ENCODE peak calls at places on chromosome 22, in six cellular contexts. One of them, this sample, is unnamed.

GRCh38 chr22:26828311-26828710 is 170.9 kb downstream of the MIAT start:
- DNase-seq in cardiac muscle cell: no peak
- DNase-seq in NCI-H1930: no peak
- DNase-seq in GM12892: no peak
- DNase-seq in thyroid gland: no peak
- DNase-seq in GM20000: peak
- DNase-seq in this sample: no peak

GRCh38 chr22:17342361-17342760 is 26.9 kb upstream of the CECR2 start:
- DNase-seq in GM20000: no peak
- DNase-seq in NCI-H1930: no peak
- DNase-seq in GM12892: no peak
- DNase-seq in cardiac muscle cell: no peak
- DNase-seq in thyroid gland: no peak
- DNase-seq in this sample: no peak

GRCh38 chr22:35783943-35784614 is 66.4 kb downstream of the APOL5 start:
- DNase-seq in cardiac muscle cell: no peak
- DNase-seq in GM20000: no peak
- DNase-seq in NCI-H1930: no peak
- DNase-seq in thyroid gland: peak
- DNase-seq in GM12892: no peak
- DNase-seq in this sample: no peak

GRCh38 chr22:19942886-19943664 is 1.5 kb upstream of the TXNRD2 start:
- DNase-seq in thyroid gland: peak
- DNase-seq in cardiac muscle cell: peak
- DNase-seq in GM20000: no peak
- DNase-seq in NCI-H1930: no peak
- DNase-seq in GM12892: no peak
- DNase-seq in this sample: no peak

GRCh38 chr22:38735126-38735464 is 20.7 kb downstream of the SUN2 start:
- DNase-seq in NCI-H1930: no peak
- DNase-seq in GM12892: no peak
- DNase-seq in thyroid gland: no peak
- DNase-seq in GM20000: no peak
- DNase-seq in cardiac muscle cell: no peak
- DNase-seq in this sample: no peak

GRCh38 chr22:39176067-39176621 is 23.7 kb upstream of the CBX7 start:
- DNase-seq in GM20000: no peak
- DNase-seq in GM12892: no peak
- DNase-seq in thyroid gland: peak
- DNase-seq in cardiac muscle cell: peak
- DNase-seq in NCI-H1930: no peak
- DNase-seq in this sample: peak

GRCh38 chr22:49765951-49766350 is 61.7 kb downstream of the BRD1 start:
- DNase-seq in GM20000: no peak
- DNase-seq in GM12892: no peak
- DNase-seq in thyroid gland: no peak
- DNase-seq in NCI-H1930: no peak
- DNase-seq in cardiac muscle cell: no peak
- DNase-seq in this sample: no peak

GRCh38 chr22:24205438-24206189 is 24.3 kb downstream of the SUSD2 start:
- DNase-seq in GM20000: no peak
- DNase-seq in thyroid gland: no peak
- DNase-seq in GM12892: no peak
- DNase-seq in cardiac muscle cell: no peak
- DNase-seq in NCI-H1930: no peak
- DNase-seq in this sample: no peak

GRCh38 chr22:29030016-29030617 is 31.5 kb downstream of the C22orf31 start:
- DNase-seq in NCI-H1930: no peak
- DNase-seq in thyroid gland: peak
- DNase-seq in cardiac muscle cell: peak
- DNase-seq in GM20000: no peak
- DNase-seq in GM12892: no peak
- DNase-seq in this sample: no peak

GRCh38 chr22:26679003-26679629 is 21.7 kb downstream of the MIAT start:
- DNase-seq in NCI-H1930: peak
- DNase-seq in cardiac muscle cell: peak
- DNase-seq in GM12892: peak
- DNase-seq in GM20000: peak
- DNase-seq in thyroid gland: peak
- DNase-seq in this sample: peak

GRCh38 chr22:31861226-31861840 is 83.0 kb upstream of the YWHAH start:
- DNase-seq in cardiac muscle cell: no peak
- DNase-seq in thyroid gland: no peak
- DNase-seq in GM12892: no peak
- DNase-seq in GM20000: no peak
- DNase-seq in NCI-H1930: no peak
- DNase-seq in this sample: no peak

GRCh38 chr22:27238935-27239510 is 562.5 kb downstream of the MN1 start:
- DNase-seq in GM12892: no peak
- DNase-seq in cardiac muscle cell: peak
- DNase-seq in thyroid gland: peak
- DNase-seq in GM20000: no peak
- DNase-seq in NCI-H1930: no peak
- DNase-seq in this sample: no peak

GRCh38 chr22:31212783-31213626 is 907 bp downstream of the LIMK2 start:
- DNase-seq in cardiac muscle cell: no peak
- DNase-seq in NCI-H1930: no peak
- DNase-seq in thyroid gland: no peak
- DNase-seq in GM12892: no peak
- DNase-seq in GM20000: no peak
- DNase-seq in this sample: peak

GRCh38 chr22:46245515-46245914 is 4.6 kb downstream of the CDPF1 start:
- DNase-seq in thyroid gland: peak
- DNase-seq in GM20000: no peak
- DNase-seq in cardiac muscle cell: peak
- DNase-seq in GM12892: no peak
- DNase-seq in NCI-H1930: no peak
- DNase-seq in this sample: no peak

GRCh38 chr22:38733329-38734202 is 22.2 kb downstream of the SUN2 start:
- DNase-seq in GM20000: peak
- DNase-seq in GM12892: peak
- DNase-seq in thyroid gland: peak
- DNase-seq in cardiac muscle cell: peak
- DNase-seq in NCI-H1930: no peak
- DNase-seq in this sample: peak

GRCh38 chr22:38051261-38051660 is 5.9 kb upstream of the PICK1 start:
- DNase-seq in cardiac muscle cell: no peak
- DNase-seq in GM12892: no peak
- DNase-seq in NCI-H1930: no peak
- DNase-seq in thyroid gland: no peak
- DNase-seq in GM20000: no peak
- DNase-seq in this sample: no peak

This sample was measured in activated CD8-positive, alpha-beta memory T cell treated with anti-CD3 and anti-CD28 coated beads for 24 hours.